ENCODE peak calls at places on chromosomes 7 and 10, in five cellular contexts. A, J, U, D and S are unnamed samples. For H3K4me1, the result is how much of the 10 kb centered on the place peaks cover.

GRCh38 chr10:88540355-88540754 is 42.8 kb downstream of the RNLS start:
- DNase-seq in A (no peak), J (no peak), U (no peak), D (no peak), S (no peak)

GRCh38 chr7:28349637-28350036 is 62.7 kb upstream of the CREB5 start:
- DNase-seq in A (no peak), J (no peak), U (no peak), D (no peak), S (no peak)

GRCh38 chr10:110610308-110610774 is 33.8 kb upstream of the RBM20 start:
- DNase-seq in A (peak), J (peak), U (peak), D (no peak), S (no peak)

GRCh38 chr7:58086461-58086860 is 636.5 kb downstream of the ZNF716 start:
- DNase-seq in A (no peak), J (no peak), U (no peak), D (no peak), S (peak)

GRCh38 chr10:3898821-3899220 is 113.8 kb upstream of the KLF6 start:
- DNase-seq in A (no peak), J (peak), U (no peak), D (no peak), S (no peak)

GRCh38 chr7:17599733-17600685 is 301.6 kb downstream of the AHR start:
- DNase-seq in A (no peak), J (no peak), U (no peak), D (no peak), S (no peak)

GRCh38 chr10:59508296-59508695 is 145.9 kb upstream of the FAM13C start:
- DNase-seq in A (no peak), J (peak), U (no peak), D (no peak), S (peak)

GRCh38 chr7:8321312-8321711 is 59.3 kb upstream of the ICA1 start:
- DNase-seq in A (no peak), J (no peak), U (no peak), D (no peak), S (no peak)

GRCh38 chr10:26555719-26556368 is 117.7 kb downstream of the APBB1IP start:
- DNase-seq in A (peak), J (no peak), U (no peak), D (peak), S (peak)

GRCh38 chr7:133783276-133783675 is 343.9 kb upstream of the LRGUK start:
- DNase-seq in A (no peak), J (no peak), U (no peak), D (no peak), S (no peak)

GRCh38 chr10:127913368-127913759 is 6.5 kb downstream of the PTPRE start:
- DNase-seq in A (no peak), J (no peak), U (no peak), D (no peak), S (no peak)

GRCh38 chr7:155214328-155214986 is 83.2 kb upstream of the INSIG1 start:
- DNase-seq in A (no peak), J (no peak), U (no peak), D (no peak), S (no peak)

GRCh38 chr7:142804715-142805114 is 33.9 kb downstream of the PRSS2 start:
- DNase-seq in A (no peak), J (no peak), U (no peak), D (no peak), S (no peak)

GRCh38 chr7:54841772-54842707 is 83.0 kb upstream of the SEC61G start:
- DNase-seq in A (no peak), J (peak), U (peak), D (peak), S (peak)

GRCh38 chr7:923108-924041 is 31.1 kb downstream of the ADAP1 start:
- DNase-seq in A (peak), J (no peak), U (peak), D (peak), S (peak)

GRCh38 chr10:94155722-94156271 is 162.1 kb downstream of the PLCE1 start:
- DNase-seq in A (no peak), J (no peak), U (no peak), D (no peak), S (no peak)
- H3K4me3 ChIP-seq in A (no peak), J (no peak), U (no peak), D (no peak), S (no peak)

DNA sequence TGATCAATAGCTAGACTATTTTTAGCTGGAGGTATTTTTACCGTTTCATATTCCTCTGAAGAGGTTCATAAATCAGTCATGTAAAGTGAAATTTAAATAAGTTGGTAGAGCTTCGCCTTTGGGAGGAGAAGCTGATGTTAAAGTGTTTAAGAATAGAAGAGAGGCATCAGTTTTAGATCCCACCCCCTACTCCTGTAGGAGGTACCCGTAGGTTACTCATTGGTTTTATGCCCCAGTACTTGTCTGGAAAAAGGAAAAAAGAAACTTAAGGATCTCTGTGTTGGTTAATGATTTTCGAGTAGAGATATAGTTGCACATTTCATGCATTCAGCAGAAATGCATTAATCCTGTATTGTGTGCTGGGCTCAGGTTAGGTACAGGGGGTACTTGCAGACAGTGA is 8.7 kb downstream of the ZNF365 start:
- DNase-seq in A (no peak), J (no peak), U (no peak), D (no peak), S (no peak)
- H3K4me1 ChIP-seq in A (under half), J (under half), U (under half), D (under half), S (under half)

DNA sequence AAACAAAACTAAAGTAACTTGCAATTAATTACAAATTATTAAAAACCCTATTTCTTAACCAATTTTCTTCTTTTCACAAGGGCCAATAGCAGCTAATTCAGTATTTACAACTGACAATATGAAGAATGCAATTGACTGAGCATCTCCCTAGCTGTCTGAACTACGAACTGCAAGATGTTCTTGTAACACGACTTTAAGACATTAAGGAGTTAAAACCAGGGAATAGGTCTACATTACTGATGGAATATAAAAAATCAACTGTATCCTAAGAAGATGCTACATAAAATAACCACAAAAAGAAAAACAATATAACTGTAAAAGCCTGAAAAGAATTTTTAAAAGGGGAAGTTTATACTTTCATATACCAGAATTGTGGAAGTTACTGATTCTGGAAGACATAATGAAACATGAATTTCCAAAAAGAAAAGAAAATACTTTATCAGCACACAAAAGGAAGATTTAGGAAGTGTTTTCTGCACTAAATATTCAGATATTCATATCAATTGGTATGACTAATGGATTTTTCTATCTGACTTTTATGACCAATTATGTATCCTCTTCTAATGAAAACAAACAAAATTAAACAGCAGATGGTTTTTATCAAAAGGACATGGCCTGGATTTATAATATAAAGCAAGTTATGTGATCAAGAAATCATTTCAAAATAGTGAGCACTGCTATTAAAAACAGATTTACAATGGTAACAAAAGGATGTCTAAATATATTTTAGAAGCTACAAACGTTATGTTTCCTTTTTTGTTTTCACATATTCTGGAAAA is 1.6 kb downstream of the GPR22 start:
- DNase-seq in A (no peak), J (no peak), U (no peak), D (no peak), S (no peak)
- H3K4me3 ChIP-seq in A (no peak), J (no peak), U (no peak), D (peak), S (peak)

GRCh38 chr10:44984671-44985101 is 6.1 kb upstream of the DEPP1 start:
- DNase-seq in A (no peak), J (no peak), U (no peak), D (no peak), S (peak)
- H3K4me1 ChIP-seq in A (under half), J (under half), U (under half), D (half or more), S (under half)

GRCh38 chr7:84060000-84060399 is 134.6 kb downstream of the SEMA3A start:
- DNase-seq in A (no peak), J (no peak), U (no peak), D (no peak), S (no peak)
- H3K4me3 ChIP-seq in A (no peak), J (no peak), U (no peak), D (no peak), S (no peak)

GRCh38 chr7:50310361-50310760 is 5.8 kb downstream of the IKZF1 start:
- DNase-seq in A (no peak), J (no peak), U (no peak), D (no peak), S (no peak)

GRCh38 chr7:50314778-50315177 is 10.3 kb downstream of the IKZF1 start:
- DNase-seq in A (no peak), J (no peak), U (no peak), D (no peak), S (no peak)

GRCh38 chr7:50315193-50315592 is 10.7 kb downstream of the IKZF1 start:
- DNase-seq in A (no peak), J (no peak), U (no peak), D (no peak), S (no peak)

GRCh38 chr7:50312176-50312575 is 7.7 kb downstream of the IKZF1 start:
- DNase-seq in A (no peak), J (no peak), U (no peak), D (no peak), S (no peak)

DNA sequence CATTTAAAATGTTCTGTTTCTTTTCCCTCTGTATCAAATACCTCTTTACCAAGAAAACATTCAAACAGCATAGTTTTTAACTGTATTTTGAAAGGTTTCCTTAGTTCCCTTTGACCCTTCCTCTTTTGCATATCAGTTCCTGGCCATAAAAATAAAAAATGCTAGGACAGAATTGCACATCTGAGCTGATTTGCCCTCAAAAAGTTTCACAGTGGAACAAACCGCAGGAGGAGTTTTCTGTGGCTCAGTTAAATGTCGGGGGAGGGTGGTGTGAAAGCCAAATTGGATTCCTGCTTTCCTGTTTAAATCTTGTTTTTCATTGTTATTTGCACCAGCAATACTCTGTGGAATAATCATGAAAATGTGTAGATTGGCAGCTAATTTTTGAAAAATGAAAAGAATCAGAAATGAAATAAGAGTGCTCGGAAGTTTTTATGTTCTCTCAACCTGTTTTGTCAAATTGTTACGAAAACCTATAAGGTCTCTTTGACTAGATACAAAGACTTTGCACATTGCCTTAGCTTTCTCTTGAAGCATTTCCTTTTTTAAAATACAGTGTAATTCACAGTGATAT is 8.2 kb downstream of the IKZF1 start:
- DNase-seq in A (no peak), J (no peak), U (no peak), D (no peak), S (no peak)
- H3K4me1 ChIP-seq in A (under half), J (under half), U (under half), D (under half), S (under half)

GRCh38 chr10:115402690-115403089 is 309.5 kb downstream of the ATRNL1 start:
- DNase-seq in A (peak), J (no peak), U (no peak), D (no peak), S (no peak)
- H3K4me3 ChIP-seq in A (no peak), J (no peak), U (no peak), D (no peak), S (no peak)

GRCh38 chr7:132654150-132654549 is 77.9 kb upstream of the PLXNA4 start:
- DNase-seq in A (no peak), J (peak), U (peak), D (no peak), S (no peak)
- H3K4me1 ChIP-seq in A (under half), J (under half), U (under half), D (under half), S (under half)